ENCODE peak calls at places on chromosomes 7 and 10, in four cellular contexts. S is pancreas, I is neural progenitor cell, D is choroid plexus epithelial cell. E is an unnamed sample.

GRCh38 chr10:21364196-21365114 is 161.0 kb downstream of the SKIDA1 start:
- DNase-seq in S (no peak), I (peak; percentile 89), D (peak; percentile 78), E (peak; percentile 40)

GRCh38 chr7:65509368-65510186 is 135.9 kb downstream of the ZNF92 start:
- DNase-seq in S (no peak), I (peak; percentile 65), D (no peak), E (peak; percentile 7)

GRCh38 chr10:25902002-25902401 is 32.0 kb upstream of the MYO3A start:
- DNase-seq in S (no peak), I (no peak), D (no peak), E (no peak)

GRCh38 chr10:56349611-56350010 is 11.4 kb downstream of the ZWINT start:
- DNase-seq in S (no peak), I (no peak), D (no peak), E (no peak)

GRCh38 chr10:84344560-84344959 is 16.2 kb downstream of the CCSER2 start:
- DNase-seq in S (no peak), I (no peak), D (no peak), E (no peak)

GRCh38 chr10:133159950-133160812 is at the start of gene KNDC1:
- DNase-seq in S (no peak), I (peak; percentile 79), D (peak; percentile 21), E (no peak)

GRCh38 chr7:82105463-82105862 is 335.6 kb upstream of the HGF start:
- DNase-seq in S (no peak), I (no peak), D (peak; percentile 78), E (no peak)

GRCh38 chr10:119362122-119362521 is 154.8 kb downstream of the GRK5 start:
- DNase-seq in S (no peak), I (no peak), D (no peak), E (no peak)

GRCh38 chr10:111384556-111384955 is 307.7 kb downstream of the ADRA2A start:
- DNase-seq in S (no peak), I (no peak), D (no peak), E (no peak)

GRCh38 chr10:103915794-103916193 is 2.2 kb downstream of the STN1 start:
- DNase-seq in S (no peak), I (no peak), D (peak; percentile 48), E (no peak)

GRCh38 chr7:135697276-135698049 is 30.5 kb downstream of the SLC13A4 start:
- DNase-seq in S (no peak), I (peak; percentile 65), D (no peak), E (no peak)

GRCh38 chr10:52740913-52741675 is 31.5 kb downstream of the MBL2 start:
- DNase-seq in S (peak; percentile 12), I (peak; percentile 65), D (peak; percentile 57), E (no peak)

DNA sequence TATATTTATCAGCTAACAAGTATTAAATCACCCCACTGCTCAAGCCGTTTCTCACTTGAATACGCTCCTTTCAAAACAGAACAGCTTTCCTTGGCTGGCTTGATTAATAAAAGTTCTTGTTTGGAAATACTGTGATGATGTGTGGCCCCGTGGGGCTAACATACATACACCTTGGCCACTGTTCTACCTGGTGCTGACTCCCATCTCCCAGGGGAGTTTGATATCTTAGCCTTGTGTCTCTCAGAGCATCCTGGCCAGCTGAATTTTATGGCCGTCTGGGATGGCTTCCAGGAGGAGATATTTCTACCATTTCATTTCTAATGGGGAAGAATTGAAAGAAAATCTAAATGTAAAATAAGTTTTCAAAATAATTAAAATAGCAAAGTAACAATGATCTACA is 300.2 kb downstream of the RNLS start:
- DNase-seq in S (no peak), I (no peak), D (no peak), E (no peak)
- H3K4me3 ChIP-seq in S (no peak overlapping the region), I (no peak overlapping the region), D (no peak overlapping the region), E (no peak overlapping the region)

GRCh38 chr10:122879339-122880273 is at the start of gene FAM24B:
- DNase-seq in S (peak; percentile 98), I (peak; percentile 43), D (peak; percentile 99), E (peak; percentile 90)
- TF ChIP-seq CTCF in S (no peak), I (no peak), D (no peak), E (no peak)

DNA sequence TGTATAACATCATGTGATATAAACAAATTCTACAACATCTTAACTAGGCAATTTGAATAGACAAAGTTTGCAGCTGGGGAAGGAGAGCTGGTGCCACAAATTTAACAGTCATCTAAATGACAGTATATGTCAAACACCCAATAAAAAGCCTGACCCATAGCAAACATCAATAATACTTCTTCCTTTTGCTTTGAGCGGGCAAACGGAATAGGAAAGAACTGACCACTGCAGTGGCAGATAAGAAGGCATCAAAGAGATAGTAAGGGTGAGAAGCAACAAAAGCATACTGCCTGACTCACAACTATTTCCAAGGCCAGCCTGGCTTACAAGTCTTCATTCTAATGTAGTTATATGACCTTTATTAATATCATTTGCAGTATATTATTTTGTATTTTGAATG is 99.9 kb downstream of the LRRN3 start:
- DNase-seq in S (no peak), I (no peak), D (no peak), E (no peak)
- H3K4me3 ChIP-seq in S (no peak overlapping the region), I (no peak overlapping the region), D (no peak overlapping the region), E (no peak overlapping the region)

GRCh38 chr10:99328579-99329237 is 448 bp upstream of the CNNM1 start:
- DNase-seq in S (no peak), I (no peak), D (no peak), E (no peak)
- TF ChIP-seq CTCF in S (no peak), I (no peak), D (no peak), E (no peak)

DNA sequence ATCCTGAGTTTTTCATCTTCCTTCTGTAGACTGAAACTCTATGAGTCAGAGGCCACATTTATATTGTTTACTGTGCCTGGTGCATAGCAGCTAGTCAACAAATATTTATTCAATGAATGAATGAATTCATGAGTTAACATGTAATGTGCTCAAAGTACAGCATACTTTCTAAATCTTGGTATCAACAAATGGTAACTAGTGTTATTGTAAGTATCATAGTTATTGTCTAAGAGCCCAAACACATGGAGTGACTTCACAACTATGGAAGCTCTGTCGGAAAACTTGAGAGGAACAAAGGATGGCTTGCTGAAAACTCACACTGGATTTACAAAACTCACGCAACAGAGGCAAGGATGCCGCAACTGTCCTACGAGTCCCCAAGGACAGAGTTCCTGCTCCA is 35.9 kb downstream of the DENND2A start:
- DNase-seq in S (no peak), I (no peak), D (peak; percentile 33), E (no peak)
- H3K4me3 ChIP-seq in S (no peak overlapping the region), I (no peak overlapping the region), D (no peak overlapping the region), E (no peak overlapping the region)